ENCODE peak calls at places on chromosomes 5 and 9, in nine cellular contexts. Z, Y, K, I, R, L, A, M and T are unnamed samples. For H3K27me3 and H3K4me1, the result is how much of the 10 kb centered on the place peaks cover.

GRCh38 chr5:5880364-5880763 is 457.9 kb downstream of the ICE1 start:
- DNase-seq in Z (no peak), Y (no peak), K (no peak), I (no peak), R (no peak), L (no peak), A (no peak), M (no peak), T (no peak)

GRCh38 chr9:125992557-125992956 is 245.4 kb downstream of the PBX3 start:
- DNase-seq in Z (no peak), Y (no peak), K (no peak), I (no peak), R (no peak), L (peak), A (peak), M (no peak), T (no peak)

GRCh38 chr9:37251452-37251851 is 131.1 kb downstream of the ZCCHC7 start:
- DNase-seq in Z (no peak), Y (no peak), K (no peak), I (no peak), R (peak), L (peak), A (no peak), M (no peak), T (no peak)

GRCh38 chr5:121725450-121725849 is 126.2 kb upstream of the FTMT start:
- DNase-seq in Z (no peak), Y (no peak), K (no peak), I (no peak), R (no peak), L (no peak), A (no peak), M (no peak), T (no peak)

GRCh38 chr9:99087462-99087861 is 17.5 kb upstream of the TGFBR1 start:
- DNase-seq in Z (no peak), Y (no peak), K (no peak), I (no peak), R (no peak), L (no peak), A (no peak), M (no peak), T (no peak)

GRCh38 chr5:60010328-60010727 is 116.8 kb upstream of the PDE4D start:
- DNase-seq in Z (no peak), Y (no peak), K (no peak), I (no peak), R (no peak), L (no peak), A (no peak), M (no peak), T (no peak)

GRCh38 chr9:116809656-116810055 is 122.6 kb downstream of the TRIM32 start:
- DNase-seq in Z (no peak), Y (no peak), K (no peak), I (no peak), R (no peak), L (no peak), A (no peak), M (no peak), T (no peak)

GRCh38 chr5:79287907-79288306 is 52.0 kb downstream of the JMY start:
- DNase-seq in Z (no peak), Y (no peak), K (no peak), I (no peak), R (no peak), L (no peak), A (no peak), M (no peak), T (no peak)

GRCh38 chr5:169152946-169153345 is 148.0 kb downstream of the SLIT3 start:
- DNase-seq in Z (no peak), Y (no peak), K (no peak), I (no peak), R (no peak), L (no peak), A (no peak), M (no peak), T (no peak)

GRCh38 chr5:54296386-54296785 is 14.0 kb downstream of the ARL15 start:
- DNase-seq in Z (no peak), Y (no peak), K (no peak), I (no peak), R (no peak), L (peak), A (no peak), M (no peak), T (no peak)

GRCh38 chr9:98775831-98776441 is 20.4 kb downstream of the ANKS6 start:
- DNase-seq in Z (peak), Y (peak), K (no peak), I (no peak), R (peak), L (peak), A (no peak), M (peak), T (no peak)

GRCh38 chr5:171388816-171389168 is 1.1 kb downstream of the NPM1 start:
- DNase-seq in Z (no peak), Y (no peak), K (no peak), I (no peak), R (no peak), L (no peak), A (no peak), M (no peak), T (no peak)

GRCh38 chr9:2545881-2546490 is 75.6 kb upstream of the VLDLR start:
- DNase-seq in Z (no peak), Y (no peak), K (no peak), I (no peak), R (no peak), L (no peak), A (no peak), M (no peak), T (no peak)

GRCh38 chr9:96302021-96302420 is at the start of gene HSD17B3:
- DNase-seq in Z (no peak), Y (no peak), K (no peak), I (no peak), R (no peak), L (no peak), A (no peak), M (peak), T (no peak)

GRCh38 chr9:104923289-104923688 is 4.7 kb downstream of the ABCA1 start:
- DNase-seq in Z (no peak), Y (no peak), K (no peak), I (no peak), R (no peak), L (no peak), A (no peak), M (peak), T (no peak)

GRCh38 chr5:122291000-122291592 is 20.9 kb upstream of the SNCAIP start:
- DNase-seq in Z (no peak), Y (no peak), K (no peak), I (no peak), R (no peak), L (peak), A (no peak), M (peak), T (no peak)

GRCh38 chr5:31967461-31967860 is 206.7 kb downstream of the GOLPH3 start:
- DNase-seq in Z (no peak), Y (no peak), K (no peak), I (no peak), R (no peak), L (no peak), A (no peak), M (no peak), T (no peak)

GRCh38 chr5:535781-536698 is 11.8 kb upstream of the SLC9A3 start:
- DNase-seq in Z (no peak), Y (no peak), K (no peak), I (no peak), R (no peak), L (no peak), A (no peak), M (no peak), T (no peak)
- H3K27me3 ChIP-seq in Z (under half), Y (under half), K (half or more), I (under half), R (under half), L (under half), A (under half), M (under half), T (under half)

GRCh38 chr5:172658391-172658790 is 17.3 kb downstream of the NEURL1B start:
- DNase-seq in Z (no peak), Y (no peak), K (no peak), I (no peak), R (no peak), L (no peak), A (peak), M (no peak), T (no peak)

GRCh38 chr5:172659570-172659908 is 18.5 kb downstream of the NEURL1B start:
- DNase-seq in Z (no peak), Y (no peak), K (no peak), I (no peak), R (no peak), L (no peak), A (no peak), M (no peak), T (no peak)

GRCh38 chr5:172660974-172661373 is 19.9 kb downstream of the NEURL1B start:
- DNase-seq in Z (no peak), Y (no peak), K (no peak), I (no peak), R (no peak), L (no peak), A (peak), M (no peak), T (no peak)

GRCh38 chr5:172659909-172660628 is 19.0 kb downstream of the NEURL1B start:
- DNase-seq in Z (no peak), Y (no peak), K (peak), I (no peak), R (peak), L (peak), A (peak), M (peak), T (no peak)

GRCh38 chr5:172658869-172659513 is 17.9 kb downstream of the NEURL1B start:
- DNase-seq in Z (no peak), Y (no peak), K (peak), I (no peak), R (no peak), L (no peak), A (peak), M (peak), T (no peak)
- H3K4me1 ChIP-seq in Z (under half), Y (under half), K (half or more), I (under half), R (under half), L (under half), A (half or more), M (under half), T (under half)

DNA sequence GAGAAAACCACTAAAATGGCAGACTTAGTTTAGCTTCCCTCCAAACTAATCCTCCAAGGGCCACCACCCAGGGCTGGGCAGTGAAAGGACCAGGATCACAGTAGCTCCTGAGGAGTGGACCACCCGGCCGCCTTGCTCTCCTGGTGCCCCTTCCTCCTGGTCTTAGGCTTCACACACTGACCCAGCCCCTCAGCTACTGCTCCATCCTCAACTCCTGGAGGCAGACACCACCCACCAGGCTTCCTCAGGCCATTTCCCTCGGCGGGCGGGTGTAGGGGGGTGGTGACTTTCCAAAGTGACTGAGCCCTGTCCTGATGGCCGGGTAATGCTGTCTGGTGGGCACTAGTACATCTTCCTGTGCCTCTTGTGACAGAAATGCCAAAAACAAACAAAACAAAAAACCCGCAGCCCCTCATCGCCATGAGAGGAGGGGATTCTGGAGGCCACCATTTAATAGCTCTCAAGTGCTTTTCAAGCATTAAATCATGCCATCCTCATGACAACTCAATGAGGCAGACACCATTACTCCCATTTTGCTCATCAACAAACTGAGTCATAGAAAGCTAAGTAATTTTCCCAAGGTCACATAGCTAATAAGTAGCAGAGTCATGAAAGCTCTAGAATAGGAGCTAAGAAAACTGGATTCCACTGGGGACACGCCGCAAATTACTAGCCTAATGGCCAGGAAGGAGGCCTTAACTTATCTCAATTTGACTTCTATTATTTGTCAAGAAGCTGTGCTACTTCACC is 91.3 kb upstream of the LRRTM2 start:
- DNase-seq in Z (no peak), Y (no peak), K (no peak), I (no peak), R (no peak), L (no peak), A (no peak), M (no peak), T (no peak)
- H3K27me3 ChIP-seq in Z (under half), Y (under half), K (under half), I (under half), R (under half), L (under half), A (under half), M (under half), T (under half)

GRCh38 chr9:20726144-20726543 is 42.1 kb downstream of the FOCAD start:
- DNase-seq in Z (no peak), Y (no peak), K (no peak), I (no peak), R (no peak), L (no peak), A (no peak), M (no peak), T (no peak)

GRCh38 chr9:20725675-20726074 is 41.6 kb downstream of the FOCAD start:
- DNase-seq in Z (no peak), Y (no peak), K (no peak), I (no peak), R (no peak), L (no peak), A (no peak), M (no peak), T (no peak)

DNA sequence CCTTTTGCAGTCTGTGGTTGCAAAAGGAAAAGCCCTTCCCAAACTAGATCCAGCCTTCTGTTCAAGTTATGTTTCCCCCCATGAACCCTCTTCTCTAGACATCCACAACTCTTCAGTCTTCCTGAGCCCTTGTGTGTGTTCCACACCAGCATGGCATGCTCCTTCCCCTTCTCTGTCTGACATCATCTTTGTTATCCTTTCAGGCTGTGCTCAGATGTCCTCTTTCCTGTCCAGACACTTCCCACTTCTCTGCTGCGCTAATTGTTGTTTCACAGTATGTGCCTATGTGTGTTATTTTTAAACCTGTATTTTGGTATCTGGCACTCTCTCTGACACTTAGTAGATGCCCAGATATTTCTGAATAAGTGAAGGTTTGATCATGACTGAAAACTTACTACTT is 38.2 kb downstream of the FOCAD start:
- DNase-seq in Z (no peak), Y (no peak), K (no peak), I (no peak), R (no peak), L (no peak), A (no peak), M (no peak), T (no peak)
- H3K4me1 ChIP-seq in Z (under half), Y (under half), K (under half), I (under half), R (under half), L (under half), A (under half), M (under half), T (under half)

GRCh38 chr9:130939405-130939941 is 426 bp upstream of the FIBCD1 start:
- DNase-seq in Z (no peak), Y (no peak), K (no peak), I (no peak), R (no peak), L (no peak), A (no peak), M (no peak), T (no peak)

GRCh38 chr9:130936285-130937117 is 2.5 kb downstream of the FIBCD1 start:
- DNase-seq in Z (no peak), Y (no peak), K (no peak), I (no peak), R (no peak), L (peak), A (no peak), M (peak), T (no peak)

GRCh38 chr9:130938652-130939404 is at the start of gene FIBCD1:
- DNase-seq in Z (no peak), Y (no peak), K (no peak), I (no peak), R (no peak), L (peak), A (no peak), M (peak), T (no peak)

GRCh38 chr9:130937146-130938076 is 1.6 kb downstream of the FIBCD1 start:
- DNase-seq in Z (no peak), Y (no peak), K (no peak), I (no peak), R (no peak), L (peak), A (no peak), M (no peak), T (no peak)

GRCh38 chr9:130938184-130938651 is 829 bp downstream of the FIBCD1 start:
- DNase-seq in Z (no peak), Y (no peak), K (no peak), I (no peak), R (no peak), L (no peak), A (no peak), M (no peak), T (no peak)
- H3K27me3 ChIP-seq in Z (under half), Y (half or more), K (half or more), I (under half), R (under half), L (half or more), A (under half), M (under half), T (under half)

GRCh38 chr9:81610739-81611107 is 78.6 kb downstream of the TLE1 start:
- DNase-seq in Z (no peak), Y (no peak), K (no peak), I (no peak), R (no peak), L (no peak), A (no peak), M (no peak), T (no peak)
- H3K4me1 ChIP-seq in Z (under half), Y (under half), K (under half), I (under half), R (under half), L (under half), A (under half), M (under half), T (under half)